ENCODE peak calls at places on chromosomes 13 and 19, in six cellular contexts. H is activated T-helper 1 cell treated with anti-CD3 and anti-CD28 coated beads, Interleukin-12 subunit alpha, Interleukin-12 subunit beta, Interleukin-2, Interleukin-4 antibody, amounts not matched to agents 30 ng/mL and 10 ng/mL and 1 ng/mL, durations not matched to agents 14 hours and 24 hours and 36 hours; E is activated CD4-positive, alpha-beta T cell treated with anti-CD3 and anti-CD28 coated beads for 24 hours; W is NCI-H2081; R is NCI-H187; A is mucosa of gallbladder. M is an unnamed sample.

GRCh38 chr19:21434967-21435544 is 38.1 kb downstream of the ZNF493 start:
- DNase-seq in E (no peak), H (no peak), A (no peak), R (no peak), W (no peak), M (no peak)

GRCh38 chr19:1074512-1075283 is 7.7 kb downstream of the ARHGAP45 start:
- DNase-seq in R (peak; percentile 79), A (peak; percentile 86), E (peak; percentile 70), H (peak; percentile 69), W (peak; percentile 83), M (peak; percentile 75)

GRCh38 chr19:18772620-18773587 is 18.2 kb downstream of the COMP start:
- DNase-seq in H (no peak), R (no peak), E (no peak), A (no peak), W (no peak), M (no peak)

GRCh38 chr19:16301999-16302694 is 22.5 kb upstream of the KLF2 start:
- DNase-seq in R (no peak), H (no peak), E (no peak), A (no peak), W (no peak), M (no peak)

GRCh38 chr13:110499621-110500281 is 61.8 kb downstream of the RAB20 start:
- DNase-seq in R (peak; percentile 91), A (no peak), H (no peak), W (peak; percentile 93), E (no peak), M (peak; percentile 67)

GRCh38 chr13:112702983-112703379 is 13.1 kb downstream of the ATP11A start:
- DNase-seq in E (no peak), A (no peak), W (no peak), R (no peak), H (no peak), M (no peak)

GRCh38 chr13:48110930-48111721 is 16.2 kb upstream of the MED4 start:
- DNase-seq in E (no peak), H (no peak), W (no peak), A (no peak), R (no peak), M (no peak)

GRCh38 chr13:96958286-96958891 is 35.9 kb downstream of the OXGR1 start:
- DNase-seq in A (no peak), H (no peak), R (no peak), E (no peak), W (peak; percentile 55), M (peak; percentile 80)

GRCh38 chr19:19053508-19054314 is 10.1 kb upstream of the SLC25A42 start:
- DNase-seq in W (peak; percentile 28), E (peak; percentile 38), A (peak; percentile 51), H (no peak), R (no peak), M (peak; percentile 20)

GRCh38 chr13:106103779-106104178 is 431.7 kb downstream of the EFNB2 start:
- DNase-seq in H (no peak), R (no peak), A (no peak), W (no peak), E (no peak), M (no peak)

GRCh38 chr13:35804901-35805300 is 326.3 kb downstream of the DCLK1 start:
- DNase-seq in E (no peak), W (no peak), H (no peak), R (no peak), A (no peak), M (no peak)

GRCh38 chr19:40217027-40217810 is 965 bp downstream of the TTC9B start:
- DNase-seq in H (no peak), A (peak; percentile 26), E (no peak), R (peak; percentile 76), W (peak; percentile 75), M (peak; percentile 6)

GRCh38 chr13:46992383-46992952 is 95.6 kb upstream of the HTR2A start:
- DNase-seq in R (no peak), A (no peak), W (no peak), H (no peak), E (no peak), M (no peak)

GRCh38 chr19:17063412-17063811 is 11.8 kb downstream of the HAUS8 start:
- DNase-seq in R (no peak), A (no peak), H (no peak), E (no peak), W (no peak), M (no peak)

GRCh38 chr13:96109125-96109524 is 19.2 kb downstream of the HS6ST3 start:
- DNase-seq in W (no peak), A (no peak), E (no peak), R (no peak), H (no peak), M (no peak)

GRCh38 chr13:99916366-99917103 is 55.0 kb downstream of the ZIC5 start:
- DNase-seq in H (peak; percentile 12), W (peak; percentile 88), A (peak; percentile 33), R (peak; percentile 40), E (no peak), M (peak; percentile 86)

GRCh38 chr13:65488606-65489005 is 1741.5 kb downstream of the PCDH9 start:
- DNase-seq in W (no peak), E (no peak), A (no peak), H (no peak), R (no peak), M (no peak)

GRCh38 chr13:75704942-75705320 is 68.8 kb downstream of the LMO7 start:
- DNase-seq in H (no peak), R (no peak), W (peak; percentile 12), E (no peak), A (peak; percentile 73), M (no peak)

GRCh38 chr19:8611890-8612806 is 1.6 kb upstream of the ADAMTS10 start:
- DNase-seq in E (no peak), R (no peak), W (no peak), H (no peak), A (peak; percentile 41), M (no peak)

GRCh38 chr13:39415003-39415402 is 188.0 kb downstream of the LHFPL6 start:
- DNase-seq in E (no peak), A (peak; percentile 16), R (no peak), H (no peak), W (no peak), M (no peak)

GRCh38 chr13:109968876-109969577 is 182.6 kb upstream of the IRS2 start:
- DNase-seq in H (no peak), R (no peak), W (no peak), E (no peak), A (no peak), M (no peak)

GRCh38 chr19:14406645-14407331 is 12.4 kb downstream of the DDX39A start:
- DNase-seq in R (no peak), A (no peak), E (no peak), W (no peak), H (no peak), M (no peak)

GRCh38 chr19:52662631-52663030 is 24.5 kb upstream of the ZNF83 start:
- DNase-seq in A (no peak), W (no peak), H (no peak), E (no peak), R (no peak), M (no peak)

GRCh38 chr13:29448124-29448685 is 147.3 kb downstream of the SLC7A1 start:
- DNase-seq in R (no peak), W (no peak), H (no peak), E (no peak), A (no peak), M (no peak)

GRCh38 chr19:54190942-54191670 is at the start of gene TSEN34:
- DNase-seq in R (peak; percentile 87), H (peak; percentile 85), E (peak; percentile 77), A (peak; percentile 88), W (peak; percentile 77), M (peak; percentile 84)

GRCh38 chr19:42253245-42254082 is 1.5 kb downstream of the ERF start:
- DNase-seq in H (peak; percentile 51), E (no peak), R (no peak), W (no peak), A (peak; percentile 41), M (no peak)

GRCh38 chr19:57664269-57665127 is 4.2 kb upstream of the ZSCAN4 start:
- DNase-seq in R (no peak), H (no peak), A (peak; percentile 22), E (no peak), W (peak; percentile 17), M (peak; percentile 14)

GRCh38 chr19:8392017-8392591 is 1.9 kb downstream of the RAB11B start:
- DNase-seq in W (no peak), A (no peak), H (no peak), E (no peak), R (no peak), M (no peak)

GRCh38 chr13:44317752-44318550 is 55.7 kb upstream of the SERP2 start:
- DNase-seq in R (no peak), A (no peak), E (no peak), W (peak; percentile 82), H (no peak), M (peak; percentile 77)

GRCh38 chr19:41327499-41328156 is 17.7 kb downstream of the CCDC97 start:
- DNase-seq in E (peak; percentile 71), W (no peak), A (peak; percentile 68), R (no peak), H (peak; percentile 67), M (no peak)

GRCh38 chr13:22232186-22232585 is 561.3 kb downstream of the FGF9 start:
- DNase-seq in E (no peak), R (no peak), H (no peak), A (no peak), W (peak; percentile 32), M (no peak)

GRCh38 chr13:73341748-73342147 is 282.9 kb downstream of the KLF5 start:
- DNase-seq in E (no peak), R (no peak), A (no peak), H (no peak), W (no peak), M (no peak)

GRCh38 chr13:84455143-84455905 is 573.0 kb upstream of the SLITRK1 start:
- DNase-seq in H (no peak), A (no peak), E (no peak), R (no peak), W (no peak), M (no peak)

GRCh38 chr13:111532111-111532510 is 211.7 kb downstream of the TEX29 start:
- DNase-seq in W (no peak), H (no peak), R (no peak), A (no peak), E (no peak), M (no peak)

GRCh38 chr13:27962982-27963381 is 6.1 kb downstream of the CDX2 start:
- DNase-seq in W (no peak), R (no peak), E (no peak), A (no peak), H (no peak), M (no peak)

GRCh38 chr13:75740008-75740407 is 103.9 kb downstream of the LMO7 start:
- DNase-seq in E (no peak), A (no peak), R (no peak), W (no peak), H (no peak), M (no peak)

M was measured in NCI-H1694 treated with DMSO at 0.1 percent for 48 hours.